ENCODE peak calls at places on chromosomes 11 and 22, in nine cellular contexts. One of them, this sample, is unnamed.

GRCh38 chr11:86515297-86516094 is 140.8 kb downstream of the CCDC81 start:
- DNase-seq in Calu3: no peak
- DNase-seq in NCI-H1105: no peak
- DNase-seq in BE2C: no peak
- DNase-seq in cardiac fibroblast: peak
- DNase-seq in CD4-positive, alpha-beta memory T cell: no peak
- DNase-seq in activated T-cell treated with anti-CD3 and anti-CD28 coated beads for 4 hours: no peak
- DNase-seq in ascending aorta: no peak
- DNase-seq in GOT3: no peak
- DNase-seq in this sample: no peak

GRCh38 chr11:77262803-77263202 is 38.7 kb downstream of the GDPD4 start:
- DNase-seq in Calu3: no peak
- DNase-seq in NCI-H1105: no peak
- DNase-seq in BE2C: no peak
- DNase-seq in cardiac fibroblast: no peak
- DNase-seq in CD4-positive, alpha-beta memory T cell: no peak
- DNase-seq in activated T-cell treated with anti-CD3 and anti-CD28 coated beads for 4 hours: no peak
- DNase-seq in ascending aorta: no peak
- DNase-seq in GOT3: no peak
- DNase-seq in this sample: no peak

GRCh38 chr11:108967571-108967970 is 302.7 kb downstream of the DDX10 start:
- DNase-seq in Calu3: no peak
- DNase-seq in NCI-H1105: no peak
- DNase-seq in BE2C: peak
- DNase-seq in cardiac fibroblast: no peak
- DNase-seq in CD4-positive, alpha-beta memory T cell: no peak
- DNase-seq in activated T-cell treated with anti-CD3 and anti-CD28 coated beads for 4 hours: no peak
- DNase-seq in ascending aorta: peak
- DNase-seq in GOT3: no peak
- DNase-seq in this sample: no peak

GRCh38 chr11:70435765-70436500 is 37.6 kb downstream of the CTTN start:
- DNase-seq in Calu3: no peak
- DNase-seq in NCI-H1105: no peak
- DNase-seq in BE2C: no peak
- DNase-seq in cardiac fibroblast: no peak
- DNase-seq in CD4-positive, alpha-beta memory T cell: no peak
- DNase-seq in activated T-cell treated with anti-CD3 and anti-CD28 coated beads for 4 hours: no peak
- DNase-seq in ascending aorta: no peak
- DNase-seq in GOT3: no peak
- DNase-seq in this sample: no peak

GRCh38 chr11:122769126-122769780 is 69.0 kb upstream of the CRTAM start:
- DNase-seq in Calu3: no peak
- DNase-seq in NCI-H1105: no peak
- DNase-seq in BE2C: no peak
- DNase-seq in cardiac fibroblast: peak
- DNase-seq in CD4-positive, alpha-beta memory T cell: no peak
- DNase-seq in activated T-cell treated with anti-CD3 and anti-CD28 coated beads for 4 hours: no peak
- DNase-seq in ascending aorta: no peak
- DNase-seq in GOT3: no peak
- DNase-seq in this sample: no peak

GRCh38 chr22:47379037-47379436 is 616.6 kb downstream of the TBC1D22A start:
- DNase-seq in Calu3: no peak
- DNase-seq in NCI-H1105: no peak
- DNase-seq in BE2C: no peak
- DNase-seq in cardiac fibroblast: no peak
- DNase-seq in CD4-positive, alpha-beta memory T cell: no peak
- DNase-seq in activated T-cell treated with anti-CD3 and anti-CD28 coated beads for 4 hours: no peak
- DNase-seq in ascending aorta: no peak
- DNase-seq in GOT3: no peak
- DNase-seq in this sample: no peak

GRCh38 chr11:43920598-43921419 is 21.6 kb upstream of the C11orf96 start:
- DNase-seq in Calu3: peak
- DNase-seq in NCI-H1105: no peak
- DNase-seq in BE2C: peak
- DNase-seq in cardiac fibroblast: peak
- DNase-seq in CD4-positive, alpha-beta memory T cell: no peak
- DNase-seq in activated T-cell treated with anti-CD3 and anti-CD28 coated beads for 4 hours: no peak
- DNase-seq in ascending aorta: peak
- DNase-seq in GOT3: peak
- DNase-seq in this sample: peak

GRCh38 chr22:49289822-49290221 is 537.9 kb downstream of the BRD1 start:
- DNase-seq in Calu3: no peak
- DNase-seq in NCI-H1105: no peak
- DNase-seq in BE2C: no peak
- DNase-seq in cardiac fibroblast: no peak
- DNase-seq in CD4-positive, alpha-beta memory T cell: no peak
- DNase-seq in activated T-cell treated with anti-CD3 and anti-CD28 coated beads for 4 hours: no peak
- DNase-seq in ascending aorta: no peak
- DNase-seq in GOT3: no peak
- DNase-seq in this sample: no peak

GRCh38 chr11:114295676-114296081 is 520 bp upstream of the NNMT start:
- DNase-seq in Calu3: no peak
- DNase-seq in NCI-H1105: no peak
- DNase-seq in BE2C: no peak
- DNase-seq in cardiac fibroblast: no peak
- DNase-seq in CD4-positive, alpha-beta memory T cell: no peak
- DNase-seq in activated T-cell treated with anti-CD3 and anti-CD28 coated beads for 4 hours: no peak
- DNase-seq in ascending aorta: no peak
- DNase-seq in GOT3: no peak
- DNase-seq in this sample: no peak

GRCh38 chr22:29958170-29958569 is 75.2 kb downstream of the MTMR3 start:
- DNase-seq in Calu3: no peak
- DNase-seq in NCI-H1105: no peak
- DNase-seq in BE2C: no peak
- DNase-seq in cardiac fibroblast: no peak
- DNase-seq in CD4-positive, alpha-beta memory T cell: no peak
- DNase-seq in activated T-cell treated with anti-CD3 and anti-CD28 coated beads for 4 hours: no peak
- DNase-seq in ascending aorta: no peak
- DNase-seq in GOT3: no peak
- DNase-seq in this sample: no peak

GRCh38 chr11:45282070-45282469 is 4.1 kb downstream of the SYT13 start:
- DNase-seq in Calu3: peak
- DNase-seq in NCI-H1105: no peak
- DNase-seq in BE2C: no peak
- DNase-seq in cardiac fibroblast: no peak
- DNase-seq in CD4-positive, alpha-beta memory T cell: no peak
- DNase-seq in activated T-cell treated with anti-CD3 and anti-CD28 coated beads for 4 hours: no peak
- DNase-seq in ascending aorta: no peak
- DNase-seq in GOT3: no peak
- DNase-seq in this sample: no peak

GRCh38 chr22:44028091-44028490 is 4.0 kb downstream of the PARVB start:
- DNase-seq in Calu3: no peak
- DNase-seq in NCI-H1105: no peak
- DNase-seq in BE2C: no peak
- DNase-seq in cardiac fibroblast: no peak
- DNase-seq in CD4-positive, alpha-beta memory T cell: no peak
- DNase-seq in activated T-cell treated with anti-CD3 and anti-CD28 coated beads for 4 hours: no peak
- DNase-seq in ascending aorta: no peak
- DNase-seq in GOT3: no peak
- DNase-seq in this sample: no peak

GRCh38 chr11:10444725-10445286 is 10.3 kb upstream of the AMPD3 start:
- DNase-seq in Calu3: no peak
- DNase-seq in NCI-H1105: no peak
- DNase-seq in BE2C: no peak
- DNase-seq in cardiac fibroblast: no peak
- DNase-seq in CD4-positive, alpha-beta memory T cell: no peak
- DNase-seq in activated T-cell treated with anti-CD3 and anti-CD28 coated beads for 4 hours: no peak
- DNase-seq in ascending aorta: peak
- DNase-seq in GOT3: no peak
- DNase-seq in this sample: no peak

GRCh38 chr11:118615282-118615979 is 8.0 kb downstream of the PHLDB1 start:
- DNase-seq in Calu3: no peak
- DNase-seq in NCI-H1105: no peak
- DNase-seq in BE2C: no peak
- DNase-seq in cardiac fibroblast: no peak
- DNase-seq in CD4-positive, alpha-beta memory T cell: no peak
- DNase-seq in activated T-cell treated with anti-CD3 and anti-CD28 coated beads for 4 hours: no peak
- DNase-seq in ascending aorta: no peak
- DNase-seq in GOT3: no peak
- DNase-seq in this sample: peak

GRCh38 chr11:101881586-101881985 is 33.2 kb upstream of the CEP126 start:
- DNase-seq in Calu3: no peak
- DNase-seq in NCI-H1105: no peak
- DNase-seq in BE2C: no peak
- DNase-seq in cardiac fibroblast: no peak
- DNase-seq in CD4-positive, alpha-beta memory T cell: no peak
- DNase-seq in activated T-cell treated with anti-CD3 and anti-CD28 coated beads for 4 hours: no peak
- DNase-seq in ascending aorta: no peak
- DNase-seq in GOT3: no peak
- DNase-seq in this sample: no peak

GRCh38 chr11:9138612-9139579 is 47.5 kb upstream of the SCUBE2 start:
- DNase-seq in Calu3: peak
- DNase-seq in NCI-H1105: peak
- DNase-seq in BE2C: no peak
- DNase-seq in cardiac fibroblast: peak
- DNase-seq in CD4-positive, alpha-beta memory T cell: no peak
- DNase-seq in activated T-cell treated with anti-CD3 and anti-CD28 coated beads for 4 hours: peak
- DNase-seq in ascending aorta: no peak
- DNase-seq in GOT3: no peak
- DNase-seq in this sample: no peak

GRCh38 chr11:61969838-61970452 is 2.5 kb upstream of the FTH1 start:
- DNase-seq in Calu3: no peak
- DNase-seq in NCI-H1105: no peak
- DNase-seq in BE2C: no peak
- DNase-seq in cardiac fibroblast: peak
- DNase-seq in CD4-positive, alpha-beta memory T cell: no peak
- DNase-seq in activated T-cell treated with anti-CD3 and anti-CD28 coated beads for 4 hours: no peak
- DNase-seq in ascending aorta: no peak
- DNase-seq in GOT3: no peak
- DNase-seq in this sample: no peak